ENCODE peak calls at places on chromosomes 13 and 19, in four cellular contexts. O, Q, J and F are unnamed samples.

GRCh38 chr13:46687810-46688209 is 109.2 kb downstream of the ESD start:
- DNase-seq in Q (peak; percentile 43), J (no peak), O (no peak), F (no peak)

GRCh38 chr13:20495087-20496023 is 30.3 kb downstream of the CRYL1 start:
- DNase-seq in Q (peak; percentile 50), O (peak; percentile 69), J (peak; percentile 55), F (peak; percentile 84)

GRCh38 chr13:52393572-52394357 is 12.2 kb downstream of the THSD1 start:
- DNase-seq in J (no peak), Q (no peak), O (no peak), F (peak; percentile 42)

GRCh38 chr19:58021541-58022282 is 12.1 kb upstream of the ZSCAN1 start:
- DNase-seq in J (peak; percentile 81), Q (peak; percentile 25), O (no peak), F (peak; percentile 34)

GRCh38 chr13:111488466-111489132 is 168.2 kb downstream of the TEX29 start:
- DNase-seq in Q (no peak), J (no peak), O (no peak), F (no peak)

GRCh38 chr13:111005808-111006494 is 91.1 kb upstream of the ANKRD10 start:
- DNase-seq in O (no peak), Q (peak; percentile 31), J (peak; percentile 71), F (peak; percentile 27)

GRCh38 chr13:113245858-113246791 is 36.7 kb downstream of the CUL4A start:
- DNase-seq in O (no peak), J (no peak), Q (no peak), F (no peak)

GRCh38 chr19:45322744-45323281 is at the start of gene CKM:
- DNase-seq in Q (no peak), O (no peak), J (peak; percentile 81), F (no peak)

GRCh38 chr19:18220632-18221275 is 5.5 kb downstream of the PDE4C start:
- DNase-seq in J (no peak), O (no peak), Q (no peak), F (no peak)

GRCh38 chr13:47087841-47088240 is 191.0 kb upstream of the HTR2A start:
- DNase-seq in O (no peak), Q (peak; percentile 85), J (no peak), F (peak; percentile 72)

GRCh38 chr19:2223959-2224358 is 12.2 kb downstream of the PLEKHJ1 start:
- DNase-seq in O (peak; percentile 91), Q (no peak), J (no peak), F (no peak)

GRCh38 chr13:37406031-37406430 is 192.5 kb downstream of the POSTN start:
- DNase-seq in Q (no peak), O (no peak), J (no peak), F (no peak)

GRCh38 chr13:100491164-100491847 is 97.3 kb downstream of the GGACT start:
- DNase-seq in Q (peak; percentile 77), O (no peak), J (peak; percentile 38), F (peak; percentile 60)

GRCh38 chr13:34853161-34853560 is 88.9 kb upstream of the NBEA start:
- DNase-seq in Q (no peak), J (no peak), O (no peak), F (no peak)

GRCh38 chr19:57288373-57288772 is 8.1 kb downstream of the ZNF460 start:
- DNase-seq in O (no peak), Q (no peak), J (no peak), F (no peak)

GRCh38 chr19:29417048-29417447 is 108.7 kb upstream of the VSTM2B start:
- DNase-seq in J (no peak), Q (no peak), O (no peak), F (no peak)

GRCh38 chr13:57716295-57716694 is 84.8 kb downstream of the PCDH17 start:
- DNase-seq in J (no peak), O (no peak), Q (no peak), F (no peak)

GRCh38 chr13:31896427-31896826 is 135.1 kb upstream of the FRY start:
- DNase-seq in O (no peak), Q (peak; percentile 77), J (peak; percentile 41), F (peak; percentile 59)

GRCh38 chr19:5891572-5891937 is 12.0 kb downstream of the NDUFA11 start:
- DNase-seq in O (no peak), J (no peak), Q (no peak), F (peak; percentile 24)

GRCh38 chr13:47650221-47650620 is 350.9 kb downstream of the SUCLA2 start:
- DNase-seq in Q (no peak), O (no peak), J (no peak), F (no peak)

GRCh38 chr13:95382906-95383305 is 81.7 kb upstream of the ABCC4 start:
- DNase-seq in Q (no peak), J (no peak), O (no peak), F (no peak)

GRCh38 chr19:45882652-45883585 is 3.0 kb downstream of the IRF2BP1 start:
- DNase-seq in Q (peak; percentile 77), O (peak; percentile 91), J (peak; percentile 63), F (peak; percentile 77)

GRCh38 chr13:98267080-98267912 is 90.2 kb upstream of the RNF113B start:
- DNase-seq in Q (peak; percentile 68), J (peak; percentile 23), O (no peak), F (no peak)

GRCh38 chr19:3275068-3275582 is 50.7 kb downstream of the CELF5 start:
- DNase-seq in Q (no peak), O (peak; percentile 80), J (no peak), F (no peak)

GRCh38 chr13:106078191-106078590 is 457.3 kb downstream of the EFNB2 start:
- DNase-seq in J (no peak), Q (peak; percentile 76), O (no peak), F (peak; percentile 47)

GRCh38 chr19:38853214-38853613 is 3.4 kb upstream of the HNRNPL start:
- DNase-seq in Q (no peak), O (no peak), J (no peak), F (no peak)

GRCh38 chr13:108919036-108919907 is 289.9 kb downstream of the MYO16 start:
- DNase-seq in O (no peak), J (no peak), Q (peak; percentile 41), F (peak; percentile 49)

GRCh38 chr13:48508001-48508400 is 24.9 kb downstream of the RCBTB2 start:
- DNase-seq in Q (no peak), O (no peak), J (no peak), F (no peak)

GRCh38 chr13:89982406-89983085 is 1364.9 kb upstream of the MIR17HG start:
- DNase-seq in J (no peak), O (no peak), Q (peak; percentile 59), F (no peak)

GRCh38 chr13:30696278-30697176 is 38.8 kb upstream of the ALOX5AP start:
- DNase-seq in Q (peak; percentile 55), O (peak; percentile 17), J (peak; percentile 45), F (no peak)

GRCh38 chr13:51233117-51233826 is 11.1 kb downstream of the FAM124A start:
- DNase-seq in J (no peak), O (no peak), Q (no peak), F (no peak)

GRCh38 chr19:51366999-51367564 is 894 bp upstream of the ETFB start:
- DNase-seq in O (peak; percentile 68), J (peak; percentile 37), Q (no peak), F (no peak)

GRCh38 chr19:19471682-19472081 is 43.7 kb downstream of the TSSK6 start:
- DNase-seq in Q (no peak), J (no peak), O (peak; percentile 20), F (no peak)

GRCh38 chr19:6223461-6224307 is 56.1 kb downstream of the MLLT1 start:
- DNase-seq in J (no peak), Q (no peak), O (no peak), F (no peak)

GRCh38 chr19:38676023-38676877 is 28.8 kb downstream of the ACTN4 start:
- DNase-seq in O (peak; percentile 22), Q (peak; percentile 87), J (peak; percentile 52), F (peak; percentile 60)

DNA sequence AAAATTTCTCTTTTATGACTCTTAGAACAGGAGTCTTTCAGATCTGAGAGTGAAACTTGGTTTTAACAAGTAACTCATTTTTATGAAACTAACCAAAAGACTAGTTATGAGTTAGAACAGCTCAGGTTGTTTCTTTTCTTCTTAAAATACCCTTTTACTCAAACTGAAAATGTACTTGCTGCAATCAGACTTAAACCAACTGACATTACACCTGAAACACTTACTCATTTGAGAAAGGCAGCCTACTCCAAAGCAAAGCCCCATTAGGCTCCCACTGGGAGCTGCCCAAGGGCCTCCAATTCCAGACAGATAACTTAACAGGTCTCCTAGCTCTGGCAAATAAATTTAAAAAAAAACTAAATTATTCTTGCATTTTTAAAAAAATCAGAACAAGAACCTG is 3.6 kb downstream of the FOXO1 start:
- DNase-seq in J (no peak), O (no peak), Q (no peak), F (no peak)
- H3K4me3 ChIP-seq in J (peak overlapping the region; percentile 97), O (peak overlapping the region; percentile 91), Q (no peak overlapping the region), F (no peak overlapping the region)

DNA sequence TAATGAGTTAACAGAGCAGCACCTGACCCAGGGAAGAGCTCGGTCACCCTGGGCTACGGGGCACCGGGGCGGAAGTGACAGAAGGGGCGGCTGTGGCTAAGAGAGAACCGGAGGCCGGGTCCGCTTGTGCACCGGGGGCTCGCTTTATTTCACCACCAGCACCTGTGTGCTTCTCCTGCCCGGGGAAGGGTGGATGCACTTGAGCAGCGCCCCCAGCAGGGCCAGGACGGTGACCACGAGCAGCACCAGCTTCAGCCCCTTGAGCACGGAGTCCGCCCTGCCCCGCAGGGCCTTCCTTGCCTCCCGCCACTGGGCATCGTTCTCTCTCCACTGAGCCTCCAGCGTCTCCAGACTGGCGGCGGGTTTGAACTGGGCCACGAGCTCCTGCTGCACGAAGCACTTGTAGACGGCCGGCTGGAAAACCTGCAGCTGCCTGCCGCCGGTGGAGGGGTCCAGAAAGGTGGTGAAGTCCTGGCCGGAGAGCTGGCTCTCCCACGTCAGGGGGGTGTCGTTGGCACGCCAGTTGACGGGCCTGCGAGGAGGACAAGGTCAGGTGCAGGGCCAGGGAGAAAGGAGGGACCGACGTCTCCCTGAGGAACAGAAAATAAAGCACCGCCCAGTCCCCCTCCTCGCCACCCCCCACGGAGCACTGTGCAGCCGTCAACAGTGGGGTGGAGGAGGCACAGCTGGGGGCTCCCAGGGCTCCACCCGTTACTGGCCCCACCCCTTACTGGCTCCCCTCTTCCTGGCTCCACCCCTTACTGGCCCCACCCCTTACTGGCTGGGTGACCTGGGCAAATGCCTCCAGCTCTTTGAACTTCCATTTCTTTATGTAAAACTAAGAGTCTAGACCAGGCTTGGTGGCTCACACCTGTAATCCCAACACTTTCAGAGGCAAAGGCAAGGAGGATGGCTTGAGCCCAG is 3.6 kb downstream of the FAM187B start:
- DNase-seq in Q (no peak), O (peak; percentile 32), J (no peak), F (no peak)
- TF ChIP-seq CTCF in Q (no peak), O (peak; percentile 18), J (no peak), F (no peak)

GRCh38 chr19:14758816-14759215 is 19.5 kb downstream of the ADGRE2 start:
- DNase-seq in J (no peak), O (no peak), Q (no peak), F (no peak)
- H3K4me3 ChIP-seq in J (no peak overlapping the region), O (no peak overlapping the region), Q (no peak overlapping the region), F (no peak overlapping the region)

DNA sequence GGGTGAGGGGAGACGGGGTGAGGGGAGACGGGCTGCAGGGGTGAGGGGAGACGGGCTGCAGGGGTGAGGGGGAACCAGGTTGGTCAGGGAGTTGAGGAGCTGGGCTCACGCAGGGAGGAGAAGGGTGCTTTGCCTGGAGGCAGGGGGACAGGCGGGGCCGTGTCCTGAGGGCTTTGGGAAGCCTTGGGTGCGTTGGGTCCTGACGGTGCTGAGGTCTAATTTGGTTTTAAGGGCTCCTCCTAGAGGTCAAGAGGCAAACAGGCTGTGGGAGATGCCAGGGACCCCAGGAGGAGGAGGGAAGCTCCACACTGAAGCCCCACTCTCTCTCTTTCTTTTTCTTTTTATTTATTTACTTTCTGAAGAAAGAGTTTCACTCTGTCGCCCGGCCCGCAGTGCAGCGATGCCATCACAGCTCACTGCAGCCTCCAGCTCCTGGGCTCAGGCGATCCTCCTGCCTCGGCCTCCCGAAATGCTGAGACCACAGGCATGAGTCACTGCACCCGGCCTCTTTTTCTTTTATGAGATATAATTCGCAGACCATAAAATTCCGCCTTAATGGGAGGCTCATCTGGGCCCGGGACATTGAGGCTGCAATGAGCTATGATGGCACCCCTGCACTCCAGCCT is 9.3 kb upstream of the MISP start:
- DNase-seq in O (peak; percentile 51), Q (no peak), J (no peak), F (no peak)
- TF ChIP-seq CTCF in O (peak; percentile 63), Q (no peak), J (no peak), F (no peak)

GRCh38 chr19:8332976-8333770 is 9.9 kb downstream of the KANK3 start:
- DNase-seq in J (peak; percentile 52), O (no peak), Q (no peak), F (no peak)
- H3K4me3 ChIP-seq in J (no peak overlapping the region), O (no peak overlapping the region), Q (no peak overlapping the region), F (no peak overlapping the region)